ENCODE peak calls at places on chromosomes 3 and 15, in five cellular contexts. One of them, this sample, is unnamed.

GRCh38 chr3:170128977-170129431 is 52.5 kb downstream of the PHC3 start:
- DNase-seq in GM12865: peak; percentile 53
- DNase-seq in activated CD8-positive, alpha-beta memory T cell treated with anti-CD3 and anti-CD28 coated beads, Interleukin-2, amount 10 ng/mL, durations not matched to agents 7 days and 5 days: peak; percentile 49
- DNase-seq in effector memory CD8-positive, alpha-beta T cell: no peak
- DNase-seq in HFFc6: peak; percentile 30
- DNase-seq in this sample: peak; percentile 19

GRCh38 chr3:66938338-66938963 is 59.7 kb upstream of the KBTBD8 start:
- DNase-seq in GM12865: peak; percentile 67
- DNase-seq in activated CD8-positive, alpha-beta memory T cell treated with anti-CD3 and anti-CD28 coated beads, Interleukin-2, amount 10 ng/mL, durations not matched to agents 7 days and 5 days: peak; percentile 43
- DNase-seq in effector memory CD8-positive, alpha-beta T cell: peak; percentile 35
- DNase-seq in HFFc6: peak; percentile 57
- DNase-seq in this sample: peak; percentile 72

GRCh38 chr3:31880020-31880419 is 101.0 kb downstream of the OSBPL10 start:
- DNase-seq in GM12865: peak; percentile 21
- DNase-seq in activated CD8-positive, alpha-beta memory T cell treated with anti-CD3 and anti-CD28 coated beads, Interleukin-2, amount 10 ng/mL, durations not matched to agents 7 days and 5 days: no peak
- DNase-seq in effector memory CD8-positive, alpha-beta T cell: no peak
- DNase-seq in HFFc6: no peak
- DNase-seq in this sample: no peak

GRCh38 chr15:65184305-65184943 is 718 bp downstream of the CLPX start:
- DNase-seq in GM12865: peak; percentile 68
- DNase-seq in activated CD8-positive, alpha-beta memory T cell treated with anti-CD3 and anti-CD28 coated beads, Interleukin-2, amount 10 ng/mL, durations not matched to agents 7 days and 5 days: peak; percentile 72
- DNase-seq in effector memory CD8-positive, alpha-beta T cell: peak; percentile 33
- DNase-seq in HFFc6: peak; percentile 57
- DNase-seq in this sample: peak; percentile 65

GRCh38 chr3:113008117-113008516 is 17.3 kb downstream of the GTPBP8 start:
- DNase-seq in GM12865: no peak
- DNase-seq in activated CD8-positive, alpha-beta memory T cell treated with anti-CD3 and anti-CD28 coated beads, Interleukin-2, amount 10 ng/mL, durations not matched to agents 7 days and 5 days: no peak
- DNase-seq in effector memory CD8-positive, alpha-beta T cell: no peak
- DNase-seq in HFFc6: peak; percentile 38
- DNase-seq in this sample: no peak

GRCh38 chr15:31382693-31383005 is 56.0 kb downstream of the KLF13 start:
- DNase-seq in GM12865: no peak
- DNase-seq in activated CD8-positive, alpha-beta memory T cell treated with anti-CD3 and anti-CD28 coated beads, Interleukin-2, amount 10 ng/mL, durations not matched to agents 7 days and 5 days: no peak
- DNase-seq in effector memory CD8-positive, alpha-beta T cell: no peak
- DNase-seq in HFFc6: no peak
- DNase-seq in this sample: no peak

GRCh38 chr15:23038741-23039150 is 623 bp downstream of the TUBGCP5 start:
- DNase-seq in GM12865: no peak
- DNase-seq in activated CD8-positive, alpha-beta memory T cell treated with anti-CD3 and anti-CD28 coated beads, Interleukin-2, amount 10 ng/mL, durations not matched to agents 7 days and 5 days: no peak
- DNase-seq in effector memory CD8-positive, alpha-beta T cell: no peak
- DNase-seq in HFFc6: peak; percentile 27
- DNase-seq in this sample: peak; percentile 50

GRCh38 chr3:191066669-191067068 is 132.4 kb upstream of the OSTN start:
- DNase-seq in GM12865: peak; percentile 24
- DNase-seq in activated CD8-positive, alpha-beta memory T cell treated with anti-CD3 and anti-CD28 coated beads, Interleukin-2, amount 10 ng/mL, durations not matched to agents 7 days and 5 days: no peak
- DNase-seq in effector memory CD8-positive, alpha-beta T cell: no peak
- DNase-seq in HFFc6: peak; percentile 63
- DNase-seq in this sample: no peak

GRCh38 chr3:29679967-29680366 is 399.1 kb downstream of the RBMS3 start:
- DNase-seq in GM12865: no peak
- DNase-seq in activated CD8-positive, alpha-beta memory T cell treated with anti-CD3 and anti-CD28 coated beads, Interleukin-2, amount 10 ng/mL, durations not matched to agents 7 days and 5 days: no peak
- DNase-seq in effector memory CD8-positive, alpha-beta T cell: no peak
- DNase-seq in HFFc6: no peak
- DNase-seq in this sample: no peak

GRCh38 chr3:129106320-129106719 is 15.3 kb downstream of the RAB43 start:
- DNase-seq in GM12865: no peak
- DNase-seq in activated CD8-positive, alpha-beta memory T cell treated with anti-CD3 and anti-CD28 coated beads, Interleukin-2, amount 10 ng/mL, durations not matched to agents 7 days and 5 days: no peak
- DNase-seq in effector memory CD8-positive, alpha-beta T cell: no peak
- DNase-seq in HFFc6: no peak
- DNase-seq in this sample: no peak

GRCh38 chr3:84961492-84962255 is 2.9 kb downstream of the CADM2 start:
- DNase-seq in GM12865: no peak
- DNase-seq in activated CD8-positive, alpha-beta memory T cell treated with anti-CD3 and anti-CD28 coated beads, Interleukin-2, amount 10 ng/mL, durations not matched to agents 7 days and 5 days: no peak
- DNase-seq in effector memory CD8-positive, alpha-beta T cell: no peak
- DNase-seq in HFFc6: no peak
- DNase-seq in this sample: no peak

GRCh38 chr15:74427607-74428441 is 5.9 kb downstream of the SEMA7A start:
- DNase-seq in GM12865: no peak
- DNase-seq in activated CD8-positive, alpha-beta memory T cell treated with anti-CD3 and anti-CD28 coated beads, Interleukin-2, amount 10 ng/mL, durations not matched to agents 7 days and 5 days: no peak
- DNase-seq in effector memory CD8-positive, alpha-beta T cell: no peak
- DNase-seq in HFFc6: no peak
- DNase-seq in this sample: no peak

GRCh38 chr3:188782725-188783124 is 389.0 kb upstream of the TPRG1 start:
- DNase-seq in GM12865: no peak
- DNase-seq in activated CD8-positive, alpha-beta memory T cell treated with anti-CD3 and anti-CD28 coated beads, Interleukin-2, amount 10 ng/mL, durations not matched to agents 7 days and 5 days: no peak
- DNase-seq in effector memory CD8-positive, alpha-beta T cell: no peak
- DNase-seq in HFFc6: no peak
- DNase-seq in this sample: no peak

GRCh38 chr3:16883726-16884083 is 1.1 kb upstream of the PLCL2 start:
- DNase-seq in GM12865: no peak
- DNase-seq in activated CD8-positive, alpha-beta memory T cell treated with anti-CD3 and anti-CD28 coated beads, Interleukin-2, amount 10 ng/mL, durations not matched to agents 7 days and 5 days: no peak
- DNase-seq in effector memory CD8-positive, alpha-beta T cell: no peak
- DNase-seq in HFFc6: no peak
- DNase-seq in this sample: no peak

GRCh38 chr3:63970596-63971468 is 52.5 kb downstream of the PSMD6 start:
- DNase-seq in GM12865: peak; percentile 11
- DNase-seq in activated CD8-positive, alpha-beta memory T cell treated with anti-CD3 and anti-CD28 coated beads, Interleukin-2, amount 10 ng/mL, durations not matched to agents 7 days and 5 days: no peak
- DNase-seq in effector memory CD8-positive, alpha-beta T cell: no peak
- DNase-seq in HFFc6: no peak
- DNase-seq in this sample: no peak

GRCh38 chr15:91887321-91887720 is 33.8 kb downstream of the SLCO3A1 start:
- DNase-seq in GM12865: no peak
- DNase-seq in activated CD8-positive, alpha-beta memory T cell treated with anti-CD3 and anti-CD28 coated beads, Interleukin-2, amount 10 ng/mL, durations not matched to agents 7 days and 5 days: no peak
- DNase-seq in effector memory CD8-positive, alpha-beta T cell: no peak
- DNase-seq in HFFc6: no peak
- DNase-seq in this sample: no peak

This sample was measured in OCI-M1.